ENCODE peak calls at places on chromosomes 2 and 18, in five cellular contexts. One of them, this sample, is unnamed.

GRCh38 chr2:144511222-144511855 is 8.6 kb downstream of the ZEB2 start:
- DNase-seq in PC-9: no peak
- DNase-seq in spleen: no peak
- DNase-seq in hepatocyte: no peak
- DNase-seq in psoas muscle: no peak
- DNase-seq in this sample: no peak

GRCh38 chr18:39951321-39951720 is 2003.7 kb upstream of the PIK3C3 start:
- DNase-seq in spleen: no peak
- DNase-seq in PC-9: peak; percentile 58
- DNase-seq in hepatocyte: no peak
- DNase-seq in psoas muscle: no peak
- DNase-seq in this sample: no peak

GRCh38 chr2:177195194-177195593 is 17.4 kb upstream of the HNRNPA3 start:
- DNase-seq in psoas muscle: no peak
- DNase-seq in hepatocyte: no peak
- DNase-seq in PC-9: no peak
- DNase-seq in spleen: no peak
- DNase-seq in this sample: no peak

GRCh38 chr18:32373995-32374394 is 96.7 kb downstream of the GAREM1 start:
- DNase-seq in spleen: no peak
- DNase-seq in hepatocyte: peak; percentile 70
- DNase-seq in psoas muscle: no peak
- DNase-seq in PC-9: peak; percentile 78
- DNase-seq in this sample: no peak

GRCh38 chr2:203802277-203803045 is 65.1 kb upstream of the CTLA4 start:
- DNase-seq in psoas muscle: no peak
- DNase-seq in spleen: no peak
- DNase-seq in PC-9: no peak
- DNase-seq in hepatocyte: no peak
- DNase-seq in this sample: no peak

GRCh38 chr2:28338754-28339325 is 53.8 kb upstream of the FOSL2 start:
- DNase-seq in hepatocyte: peak; percentile 61
- DNase-seq in spleen: peak; percentile 67
- DNase-seq in psoas muscle: no peak
- DNase-seq in PC-9: peak; percentile 58
- DNase-seq in this sample: no peak

GRCh38 chr2:196159223-196159892 is 12.0 kb downstream of the STK17B start:
- DNase-seq in psoas muscle: no peak
- DNase-seq in hepatocyte: no peak
- DNase-seq in PC-9: no peak
- DNase-seq in spleen: no peak
- DNase-seq in this sample: no peak

GRCh38 chr2:56132138-56132537 is 51.7 kb upstream of the CCDC85A start:
- DNase-seq in hepatocyte: peak; percentile 46
- DNase-seq in PC-9: peak; percentile 50
- DNase-seq in spleen: no peak
- DNase-seq in psoas muscle: no peak
- DNase-seq in this sample: no peak

GRCh38 chr2:60875520-60875919 is 5.9 kb upstream of the REL start:
- DNase-seq in hepatocyte: no peak
- DNase-seq in psoas muscle: no peak
- DNase-seq in spleen: no peak
- DNase-seq in PC-9: no peak
- DNase-seq in this sample: no peak

GRCh38 chr18:39441648-39442047 is 1876.0 kb upstream of the CELF4 start:
- DNase-seq in psoas muscle: no peak
- DNase-seq in PC-9: no peak
- DNase-seq in spleen: no peak
- DNase-seq in hepatocyte: no peak
- DNase-seq in this sample: no peak

GRCh38 chr2:230664128-230664527 is 48.5 kb upstream of the CAB39 start:
- DNase-seq in hepatocyte: no peak
- DNase-seq in psoas muscle: peak; percentile 31
- DNase-seq in PC-9: no peak
- DNase-seq in spleen: no peak
- DNase-seq in this sample: no peak

GRCh38 chr18:10234281-10234680 is 220.2 kb upstream of the APCDD1 start:
- DNase-seq in psoas muscle: no peak
- DNase-seq in hepatocyte: no peak
- DNase-seq in spleen: no peak
- DNase-seq in PC-9: no peak
- DNase-seq in this sample: no peak

GRCh38 chr2:46002507-46002883 is 294.7 kb upstream of the EPAS1 start:
- DNase-seq in hepatocyte: peak; percentile 41
- DNase-seq in psoas muscle: no peak
- DNase-seq in PC-9: no peak
- DNase-seq in spleen: no peak
- DNase-seq in this sample: no peak

GRCh38 chr2:97651114-97651513 is 5.3 kb downstream of the COX5B start:
- DNase-seq in PC-9: peak; percentile 15
- DNase-seq in spleen: no peak
- DNase-seq in hepatocyte: no peak
- DNase-seq in psoas muscle: no peak
- DNase-seq in this sample: no peak

GRCh38 chr2:154698789-154699559 is 479 bp downstream of the KCNJ3 start:
- DNase-seq in psoas muscle: no peak
- DNase-seq in hepatocyte: no peak
- DNase-seq in spleen: peak; percentile 64
- DNase-seq in PC-9: no peak
- DNase-seq in this sample: no peak

GRCh38 chr2:208464205-208464604 is 57.6 kb downstream of the PTH2R start:
- DNase-seq in hepatocyte: no peak
- DNase-seq in spleen: no peak
- DNase-seq in psoas muscle: no peak
- DNase-seq in PC-9: no peak
- DNase-seq in this sample: no peak

GRCh38 chr2:204180671-204181070 is 244.1 kb downstream of the ICOS start:
- DNase-seq in psoas muscle: no peak
- DNase-seq in PC-9: no peak
- DNase-seq in spleen: no peak
- DNase-seq in hepatocyte: no peak
- DNase-seq in this sample: peak; percentile 73

GRCh38 chr2:47034973-47035609 is 119.5 kb upstream of the MCFD2 start:
- DNase-seq in psoas muscle: peak; percentile 54
- DNase-seq in hepatocyte: peak; percentile 31
- DNase-seq in PC-9: peak; percentile 98
- DNase-seq in spleen: peak; percentile 91
- DNase-seq in this sample: peak; percentile 55

GRCh38 chr18:2568129-2568528 is 3.2 kb downstream of the METTL4 start:
- DNase-seq in spleen: no peak
- DNase-seq in hepatocyte: no peak
- DNase-seq in PC-9: no peak
- DNase-seq in psoas muscle: no peak
- DNase-seq in this sample: no peak

GRCh38 chr2:199811360-199811759 is 39.6 kb downstream of the FTCDNL1 start:
- DNase-seq in hepatocyte: no peak
- DNase-seq in PC-9: no peak
- DNase-seq in psoas muscle: no peak
- DNase-seq in spleen: no peak
- DNase-seq in this sample: no peak

GRCh38 chr18:35513181-35513932 is 15.6 kb upstream of the INO80C start:
- DNase-seq in spleen: no peak
- DNase-seq in psoas muscle: peak; percentile 31
- DNase-seq in PC-9: peak; percentile 91
- DNase-seq in hepatocyte: peak; percentile 36
- DNase-seq in this sample: no peak

GRCh38 chr18:35511833-35512232 is 14.1 kb upstream of the INO80C start:
- DNase-seq in PC-9: no peak
- DNase-seq in psoas muscle: no peak
- DNase-seq in spleen: no peak
- DNase-seq in hepatocyte: no peak
- DNase-seq in this sample: no peak

GRCh38 chr18:35514283-35514682 is 16.5 kb upstream of the INO80C start:
- DNase-seq in spleen: no peak
- DNase-seq in PC-9: no peak
- DNase-seq in psoas muscle: no peak
- DNase-seq in hepatocyte: no peak
- DNase-seq in this sample: no peak

GRCh38 chr18:35511428-35511827 is 13.7 kb upstream of the INO80C start:
- DNase-seq in spleen: no peak
- DNase-seq in psoas muscle: no peak
- DNase-seq in PC-9: no peak
- DNase-seq in hepatocyte: no peak
- DNase-seq in this sample: no peak

DNA sequence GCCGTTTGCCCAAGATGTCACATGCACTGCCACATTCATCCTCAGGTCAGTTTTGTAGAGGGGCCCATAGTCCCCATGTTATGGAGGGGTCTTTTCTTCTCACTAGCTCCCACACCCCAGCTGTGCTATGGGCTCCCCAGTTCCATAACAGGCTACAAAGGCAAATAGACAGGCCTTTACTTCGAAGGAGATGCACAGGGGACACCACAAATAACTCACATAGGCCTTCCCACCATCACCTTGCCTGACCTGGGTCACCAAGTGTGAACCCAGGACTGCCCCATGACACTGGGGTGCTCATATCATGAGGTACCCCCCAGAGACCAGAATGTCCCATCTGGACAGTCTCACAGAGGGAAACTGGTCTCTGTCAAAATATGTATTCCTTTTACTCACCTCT is 15.0 kb upstream of the INO80C start:
- DNase-seq in spleen: no peak
- DNase-seq in hepatocyte: no peak
- DNase-seq in PC-9: no peak
- DNase-seq in psoas muscle: no peak
- DNase-seq in this sample: no peak
- H3K27ac ChIP-seq in spleen: no peak overlapping the region
- H3K27ac ChIP-seq in hepatocyte: peak overlapping the region; percentile 37
- H3K27ac ChIP-seq in PC-9: peak overlapping the region; percentile 83
- H3K27ac ChIP-seq in psoas muscle: peak overlapping the region; percentile 67
- H3K27ac ChIP-seq in this sample: no peak overlapping the region

DNA sequence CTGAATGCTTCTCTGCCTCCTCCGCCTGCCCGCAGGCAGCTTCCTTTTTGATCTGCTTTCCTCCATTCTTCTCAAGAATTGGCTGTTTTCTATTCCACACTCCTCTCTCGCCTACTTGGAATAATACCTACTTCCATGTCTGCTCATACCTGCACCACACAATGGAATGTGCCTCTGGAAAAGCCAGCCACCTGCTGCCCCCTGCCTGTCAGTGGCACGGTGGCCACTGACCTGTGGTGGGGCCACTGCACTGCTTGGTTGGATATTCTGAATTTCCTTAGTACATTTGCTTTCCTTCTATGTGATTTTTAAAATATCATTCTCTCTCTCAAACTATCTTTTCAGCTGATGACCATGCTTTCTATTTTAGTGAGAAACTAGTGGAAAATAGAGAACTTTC is 406.9 kb downstream of the DCDC2C start:
- DNase-seq in hepatocyte: no peak
- DNase-seq in PC-9: no peak
- DNase-seq in psoas muscle: no peak
- DNase-seq in spleen: no peak
- DNase-seq in this sample: peak; percentile 25
- TF ChIP-seq CTCF in hepatocyte: no peak
- TF ChIP-seq CTCF in PC-9: no peak
- TF ChIP-seq CTCF in psoas muscle: no peak
- TF ChIP-seq CTCF in spleen: no peak
- TF ChIP-seq CTCF in this sample: peak; percentile 74

GRCh38 chr2:188406414-188406813 is 114.7 kb downstream of the GULP1 start:
- DNase-seq in psoas muscle: no peak
- DNase-seq in hepatocyte: no peak
- DNase-seq in PC-9: no peak
- DNase-seq in spleen: no peak
- DNase-seq in this sample: no peak
- H3K9me3 ChIP-seq in psoas muscle: peaks cover 7% of the 10 kb centered on the region
- H3K9me3 ChIP-seq in hepatocyte: peaks cover 26% of the 10 kb centered on the region
- H3K9me3 ChIP-seq in PC-9: no peaks in the 10 kb centered on the region
- H3K9me3 ChIP-seq in spleen: peaks cover 34% of the 10 kb centered on the region
- H3K9me3 ChIP-seq in this sample: peaks cover 3% of the 10 kb centered on the region

GRCh38 chr2:119453972-119454593 is 22.4 kb downstream of the TMEM37 start:
- DNase-seq in PC-9: no peak
- DNase-seq in spleen: peak; percentile 61
- DNase-seq in psoas muscle: no peak
- DNase-seq in hepatocyte: no peak
- DNase-seq in this sample: no peak
- H3K27ac ChIP-seq in PC-9: no peak overlapping the region
- H3K27ac ChIP-seq in spleen: no peak overlapping the region
- H3K27ac ChIP-seq in psoas muscle: no peak overlapping the region
- H3K27ac ChIP-seq in hepatocyte: no peak overlapping the region
- H3K27ac ChIP-seq in this sample: no peak overlapping the region

GRCh38 chr2:109457811-109458210 is 156.0 kb downstream of the SEPTIN10 start:
- DNase-seq in spleen: peak; percentile 35
- DNase-seq in hepatocyte: no peak
- DNase-seq in psoas muscle: no peak
- DNase-seq in PC-9: no peak
- DNase-seq in this sample: no peak
- TF ChIP-seq CTCF in spleen: no peak
- TF ChIP-seq CTCF in hepatocyte: no peak
- TF ChIP-seq CTCF in psoas muscle: no peak
- TF ChIP-seq CTCF in PC-9: no peak
- TF ChIP-seq CTCF in this sample: peak; percentile 31

GRCh38 chr2:127057371-127058245 is 49.3 kb downstream of the BIN1 start:
- DNase-seq in spleen: no peak
- DNase-seq in hepatocyte: no peak
- DNase-seq in psoas muscle: peak; percentile 12
- DNase-seq in PC-9: no peak
- DNase-seq in this sample: no peak
- H3K9me3 ChIP-seq in spleen: no peaks in the 10 kb centered on the region
- H3K9me3 ChIP-seq in hepatocyte: no peaks in the 10 kb centered on the region
- H3K9me3 ChIP-seq in psoas muscle: no peaks in the 10 kb centered on the region
- H3K9me3 ChIP-seq in PC-9: no peaks in the 10 kb centered on the region
- H3K9me3 ChIP-seq in this sample: no peaks in the 10 kb centered on the region

GRCh38 chr2:237863102-237863511 is 3.7 kb downstream of the RAMP1 start:
- DNase-seq in PC-9: no peak
- DNase-seq in hepatocyte: no peak
- DNase-seq in psoas muscle: no peak
- DNase-seq in spleen: peak; percentile 41
- DNase-seq in this sample: no peak

GRCh38 chr2:237863659-237864029 is 4.2 kb downstream of the RAMP1 start:
- DNase-seq in hepatocyte: no peak
- DNase-seq in spleen: peak; percentile 44
- DNase-seq in psoas muscle: no peak
- DNase-seq in PC-9: no peak
- DNase-seq in this sample: no peak

GRCh38 chr2:237860273-237860935 is 981 bp downstream of the RAMP1 start:
- DNase-seq in spleen: peak; percentile 65
- DNase-seq in hepatocyte: no peak
- DNase-seq in PC-9: no peak
- DNase-seq in psoas muscle: peak; percentile 23
- DNase-seq in this sample: no peak

GRCh38 chr2:237862528-237862895 is 3.1 kb downstream of the RAMP1 start:
- DNase-seq in PC-9: no peak
- DNase-seq in psoas muscle: no peak
- DNase-seq in spleen: peak; percentile 45
- DNase-seq in hepatocyte: no peak
- DNase-seq in this sample: no peak

DNA sequence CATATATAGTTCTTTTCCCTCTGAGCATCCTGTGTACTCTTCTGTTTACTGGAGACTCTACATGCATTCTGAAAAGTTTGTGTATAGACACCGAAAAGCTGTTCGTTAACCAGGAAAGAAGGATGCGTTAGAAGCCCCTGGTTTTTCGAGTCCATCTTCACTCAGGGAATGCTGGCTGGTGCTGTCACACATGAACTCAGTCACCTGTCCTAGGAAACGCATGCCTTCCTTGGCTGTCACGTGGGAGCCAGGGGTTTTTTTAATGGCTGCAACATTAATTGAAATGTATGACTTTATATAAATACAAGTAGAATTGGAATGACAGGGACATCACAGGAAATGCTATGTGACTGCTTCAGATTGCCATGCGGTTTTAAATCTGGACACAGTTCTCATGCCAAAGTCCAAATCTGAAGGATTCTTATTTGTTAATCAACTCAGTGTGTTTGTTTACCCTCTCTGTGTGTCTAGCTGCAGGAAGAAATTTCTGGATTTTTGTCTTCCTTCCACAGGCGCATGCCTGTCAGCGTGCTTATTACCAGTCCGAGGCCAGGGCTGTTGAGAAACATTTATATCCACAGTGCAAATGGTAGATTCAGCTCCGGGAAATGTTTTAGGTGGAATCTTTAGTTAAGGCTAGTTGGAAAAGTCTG is 2.6 kb downstream of the RAMP1 start:
- DNase-seq in spleen: no peak
- DNase-seq in hepatocyte: no peak
- DNase-seq in psoas muscle: no peak
- DNase-seq in PC-9: no peak
- DNase-seq in this sample: no peak
- H3K27ac ChIP-seq in spleen: no peak overlapping the region
- H3K27ac ChIP-seq in hepatocyte: peak overlapping the region; percentile 70
- H3K27ac ChIP-seq in psoas muscle: peak overlapping the region; percentile 93
- H3K27ac ChIP-seq in PC-9: peak overlapping the region; percentile 62
- H3K27ac ChIP-seq in this sample: no peak overlapping the region

This sample was measured in WERI-Rb-1.